ENCODE peak calls at places on chromosomes 7 and 10, in ten cellular contexts. S, T, K, P, X, L, M, A, R and I are unnamed samples.

GRCh38 chr7:87328281-87328680 is 17.2 kb upstream of the CROT start:
- DNase-seq in S (no peak), T (no peak), K (peak), P (no peak), X (no peak), L (no peak), M (no peak), A (no peak), R (no peak), I (peak)

GRCh38 chr7:130893441-130893894 is 159.5 kb upstream of the KLF14 start:
- DNase-seq in S (peak), T (no peak), K (peak), P (no peak), X (no peak), L (no peak), M (no peak), A (no peak), R (no peak), I (peak)

GRCh38 chr7:136495081-136495480 is 373.4 kb upstream of the CHRM2 start:
- DNase-seq in S (no peak), T (no peak), K (no peak), P (no peak), X (no peak), L (no peak), M (no peak), A (no peak), R (no peak), I (no peak)

GRCh38 chr10:91088300-91089140 is 131.9 kb upstream of the PCGF5 start:
- DNase-seq in S (no peak), T (no peak), K (peak), P (no peak), X (no peak), L (peak), M (no peak), A (no peak), R (no peak), I (peak)

GRCh38 chr7:16420649-16421332 is 547 bp downstream of the CRPPA start:
- DNase-seq in S (peak), T (peak), K (peak), P (peak), X (peak), L (peak), M (peak), A (peak), R (peak), I (peak)

GRCh38 chr10:57864789-57865676 is 402.7 kb downstream of the IPMK start:
- DNase-seq in S (no peak), T (no peak), K (no peak), P (no peak), X (no peak), L (no peak), M (no peak), A (no peak), R (peak), I (no peak)

GRCh38 chr10:77635402-77636227 is 2.0 kb downstream of the KCNMA1 start:
- DNase-seq in S (no peak), T (no peak), K (no peak), P (no peak), X (no peak), L (no peak), M (no peak), A (no peak), R (no peak), I (no peak)

GRCh38 chr7:66301737-66302136 is 96.6 kb downstream of the TPST1 start:
- DNase-seq in S (no peak), T (no peak), K (peak), P (no peak), X (no peak), L (peak), M (peak), A (no peak), R (no peak), I (no peak)

GRCh38 chr7:106775552-106775936 is 89.5 kb upstream of the PIK3CG start:
- DNase-seq in S (no peak), T (no peak), K (peak), P (no peak), X (no peak), L (peak), M (no peak), A (no peak), R (no peak), I (peak)

GRCh38 chr7:16939161-16939560 is 57.4 kb upstream of the AGR3 start:
- DNase-seq in S (no peak), T (no peak), K (no peak), P (no peak), X (no peak), L (no peak), M (no peak), A (no peak), R (no peak), I (no peak)

GRCh38 chr7:18771834-18772566 is 276.5 kb downstream of the HDAC9 start:
- DNase-seq in S (no peak), T (no peak), K (peak), P (no peak), X (no peak), L (no peak), M (no peak), A (no peak), R (no peak), I (peak)

GRCh38 chr7:135206887-135207738 is 4.2 kb downstream of the WDR91 start:
- DNase-seq in S (no peak), T (no peak), K (no peak), P (no peak), X (no peak), L (peak), M (no peak), A (no peak), R (no peak), I (no peak)

GRCh38 chr7:96224682-96225081 is 97.2 kb downstream of the SLC25A13 start:
- DNase-seq in S (no peak), T (no peak), K (no peak), P (no peak), X (no peak), L (peak), M (no peak), A (no peak), R (no peak), I (no peak)

GRCh38 chr10:133316266-133316665 is 7.6 kb downstream of the ZNF511 start:
- DNase-seq in S (no peak), T (no peak), K (no peak), P (no peak), X (no peak), L (no peak), M (no peak), A (peak), R (no peak), I (no peak)

GRCh38 chr10:3782099-3782455 is 2.9 kb downstream of the KLF6 start:
- DNase-seq in S (no peak), T (no peak), K (no peak), P (no peak), X (no peak), L (no peak), M (peak), A (no peak), R (no peak), I (peak)

GRCh38 chr7:55252386-55252785 is 112.8 kb upstream of the LANCL2 start:
- DNase-seq in S (no peak), T (no peak), K (peak), P (no peak), X (no peak), L (no peak), M (no peak), A (no peak), R (no peak), I (no peak)

GRCh38 chr7:22357311-22358175 is 589 bp upstream of the RAPGEF5 start:
- DNase-seq in S (no peak), T (no peak), K (no peak), P (no peak), X (no peak), L (no peak), M (no peak), A (no peak), R (peak), I (peak)

GRCh38 chr10:129699722-129700340 is 232.8 kb downstream of the MGMT start:
- DNase-seq in S (no peak), T (no peak), K (no peak), P (no peak), X (no peak), L (no peak), M (no peak), A (no peak), R (no peak), I (no peak)

GRCh38 chr7:101644879-101645278 is 15.8 kb upstream of the MYL10 start:
- DNase-seq in S (no peak), T (no peak), K (no peak), P (no peak), X (no peak), L (no peak), M (no peak), A (no peak), R (peak), I (no peak)

GRCh38 chr10:91909178-91909677 is at the start of gene FGFBP3:
- DNase-seq in S (no peak), T (no peak), K (peak), P (peak), X (no peak), L (peak), M (peak), A (no peak), R (peak), I (peak)

GRCh38 chr10:72254891-72255568 is 18.7 kb upstream of the DDIT4 start:
- DNase-seq in S (peak), T (no peak), K (peak), P (no peak), X (no peak), L (peak), M (peak), A (peak), R (peak), I (peak)

GRCh38 chr7:96826089-96826488 is 116.4 kb upstream of the SEM1 start:
- DNase-seq in S (no peak), T (no peak), K (no peak), P (no peak), X (no peak), L (no peak), M (no peak), A (no peak), R (no peak), I (no peak)

GRCh38 chr10:96304241-96304640 is at the start of gene DNTT:
- DNase-seq in S (no peak), T (no peak), K (no peak), P (no peak), X (no peak), L (no peak), M (no peak), A (no peak), R (no peak), I (no peak)

GRCh38 chr10:71523756-71524155 is 127.0 kb downstream of the CDH23 start:
- DNase-seq in S (no peak), T (no peak), K (no peak), P (no peak), X (no peak), L (no peak), M (no peak), A (no peak), R (no peak), I (no peak)

GRCh38 chr10:49269523-49269922 is 29.4 kb upstream of the C10orf71 start:
- DNase-seq in S (no peak), T (no peak), K (no peak), P (no peak), X (no peak), L (no peak), M (no peak), A (no peak), R (no peak), I (no peak)